ENCODE peak calls at places on chromosome 12, in six cellular contexts. T, J, Y, F, B and U are unnamed samples.

GRCh38 chr12:121579190-121579791 is 1.5 kb downstream of the KDM2B start:
- DNase-seq in T (peak; percentile 32), J (no peak), Y (peak; percentile 46), F (peak; percentile 26), B (peak; percentile 42), U (peak; percentile 46)

GRCh38 chr12:112844814-112845565 is 53.4 kb downstream of the RPH3A start:
- DNase-seq in T (no peak), J (no peak), Y (no peak), F (no peak), B (no peak), U (no peak)

GRCh38 chr12:65615091-65615490 is 209.2 kb upstream of the HMGA2 start:
- DNase-seq in T (no peak), J (no peak), Y (no peak), F (no peak), B (no peak), U (no peak)

GRCh38 chr12:120980800-120981368 is 2.5 kb downstream of the HNF1A start:
- DNase-seq in T (no peak), J (no peak), Y (no peak), F (no peak), B (no peak), U (no peak)

GRCh38 chr12:70553391-70553859 is 83.8 kb downstream of the PTPRB start:
- DNase-seq in T (no peak), J (no peak), Y (peak; percentile 16), F (no peak), B (no peak), U (no peak)

GRCh38 chr12:122063691-122064033 is 14.9 kb upstream of the MLXIP start:
- DNase-seq in T (no peak), J (no peak), Y (no peak), F (no peak), B (no peak), U (no peak)

GRCh38 chr12:108547633-108548172 is 13.3 kb downstream of the SART3 start:
- DNase-seq in T (no peak), J (no peak), Y (no peak), F (no peak), B (no peak), U (no peak)

GRCh38 chr12:109861689-109862314 is 18.5 kb downstream of the GLTP start:
- DNase-seq in T (no peak), J (no peak), Y (no peak), F (no peak), B (peak; percentile 18), U (no peak)

GRCh38 chr12:22481557-22482104 is 62.7 kb downstream of the C2CD5 start:
- DNase-seq in T (no peak), J (no peak), Y (no peak), F (no peak), B (no peak), U (no peak)

GRCh38 chr12:67926063-67926462 is 63.2 kb upstream of the IFNG-AS1 start:
- DNase-seq in T (no peak), J (no peak), Y (no peak), F (no peak), B (no peak), U (no peak)

GRCh38 chr12:31353730-31354708 is 28.1 kb upstream of the SINHCAF start:
- DNase-seq in T (peak; percentile 79), J (no peak), Y (no peak), F (no peak), B (no peak), U (peak; percentile 45)

GRCh38 chr12:47078733-47079364 is 572 bp upstream of the PCED1B start:
- DNase-seq in T (peak; percentile 22), J (no peak), Y (no peak), F (peak; percentile 42), B (peak; percentile 22), U (no peak)

GRCh38 chr12:50529345-50529744 is 24.6 kb downstream of the DIP2B start:
- DNase-seq in T (no peak), J (no peak), Y (no peak), F (no peak), B (no peak), U (no peak)

GRCh38 chr12:65656904-65657351 is 167.4 kb upstream of the HMGA2 start:
- DNase-seq in T (no peak), J (no peak), Y (no peak), F (peak; percentile 92), B (no peak), U (no peak)

GRCh38 chr12:11695321-11695720 is 45.8 kb downstream of the ETV6 start:
- DNase-seq in T (no peak), J (no peak), Y (no peak), F (no peak), B (no peak), U (no peak)

GRCh38 chr12:16063728-16064127 is 152.6 kb downstream of the DERA start:
- DNase-seq in T (no peak), J (no peak), Y (no peak), F (no peak), B (no peak), U (no peak)

GRCh38 chr12:53551889-53552291 is 44.6 kb upstream of the NPFF start:
- DNase-seq in T (peak; percentile 2), J (no peak), Y (no peak), F (no peak), B (peak; percentile 5), U (peak; percentile 34)

GRCh38 chr12:16626991-16627390 is 21.0 kb upstream of the LMO3 start:
- DNase-seq in T (no peak), J (no peak), Y (no peak), F (no peak), B (no peak), U (no peak)

GRCh38 chr12:98022961-98023360 is 492.4 kb upstream of the TMPO start:
- DNase-seq in T (no peak), J (no peak), Y (no peak), F (no peak), B (no peak), U (no peak)

GRCh38 chr12:132454154-132454948 is 35.6 kb upstream of the FBRSL1 start:
- DNase-seq in T (no peak), J (no peak), Y (no peak), F (no peak), B (no peak), U (no peak)

GRCh38 chr12:30753761-30754382 is 879 bp downstream of the CAPRIN2 start:
- DNase-seq in T (no peak), J (no peak), Y (no peak), F (peak; percentile 40), B (no peak), U (peak; percentile 29)

GRCh38 chr12:11822071-11822818 is 172.8 kb downstream of the ETV6 start:
- DNase-seq in T (no peak), J (no peak), Y (no peak), F (peak; percentile 56), B (no peak), U (no peak)

GRCh38 chr12:53984901-53985357 is at the start of gene HOXC10:
- DNase-seq in T (peak; percentile 48), J (no peak), Y (peak; percentile 50), F (peak; percentile 92), B (peak; percentile 98), U (peak; percentile 11)

GRCh38 chr12:57343703-57344378 is 87.0 kb downstream of the R3HDM2 start:
- DNase-seq in T (no peak), J (no peak), Y (no peak), F (no peak), B (no peak), U (no peak)

GRCh38 chr12:3231399-3231876 is 154.3 kb downstream of the TSPAN9 start:
- DNase-seq in T (no peak), J (no peak), Y (no peak), F (no peak), B (peak; percentile 68), U (no peak)

GRCh38 chr12:90043264-90043663 is 334.6 kb upstream of the ATP2B1 start:
- DNase-seq in T (no peak), J (no peak), Y (no peak), F (no peak), B (no peak), U (no peak)

GRCh38 chr12:18283776-18284175 is 22.5 kb downstream of the PIK3C2G start:
- DNase-seq in T (no peak), J (no peak), Y (no peak), F (no peak), B (no peak), U (no peak)

GRCh38 chr12:43210437-43211197 is 341.4 kb downstream of the ADAMTS20 start:
- DNase-seq in T (no peak), J (no peak), Y (no peak), F (peak; percentile 20), B (no peak), U (no peak)

GRCh38 chr12:111766608-111767361 is at the start of gene ALDH2:
- DNase-seq in T (peak; percentile 66), J (peak; percentile 56), Y (peak; percentile 82), F (peak; percentile 45), B (peak; percentile 91), U (peak; percentile 80)

GRCh38 chr12:131711551-131712205 is 788 bp downstream of the SFSWAP start:
- DNase-seq in T (no peak), J (no peak), Y (no peak), F (no peak), B (peak; percentile 26), U (no peak)

GRCh38 chr12:54282949-54283593 is 2.5 kb downstream of the HNRNPA1 start:
- DNase-seq in T (no peak), J (no peak), Y (no peak), F (no peak), B (no peak), U (no peak)

GRCh38 chr12:70290126-70290525 is 46.9 kb downstream of the CNOT2 start:
- DNase-seq in T (no peak), J (no peak), Y (no peak), F (no peak), B (no peak), U (no peak)

GRCh38 chr12:18864900-18865561 is 127.1 kb downstream of the CAPZA3 start:
- DNase-seq in T (no peak), J (no peak), Y (peak; percentile 15), F (peak; percentile 33), B (no peak), U (no peak)

GRCh38 chr12:30825341-30825740 is 70.6 kb upstream of the CAPRIN2 start:
- DNase-seq in T (no peak), J (no peak), Y (no peak), F (no peak), B (no peak), U (no peak)

GRCh38 chr12:52396656-52397055 is 9.5 kb downstream of the KRT82 start:
- DNase-seq in T (no peak), J (no peak), Y (no peak), F (no peak), B (no peak), U (no peak)

GRCh38 chr12:28780960-28781359 is 368.1 kb upstream of the FAR2 start:
- DNase-seq in T (no peak), J (no peak), Y (no peak), F (no peak), B (no peak), U (no peak)

GRCh38 chr12:99282670-99283069 is 364.9 kb upstream of the GARIN6 start:
- DNase-seq in T (no peak), J (no peak), Y (no peak), F (no peak), B (no peak), U (no peak)

GRCh38 chr12:76308866-76309265 is 39.3 kb downstream of the BBS10 start:
- DNase-seq in T (no peak), J (no peak), Y (no peak), F (no peak), B (no peak), U (no peak)

GRCh38 chr12:18008642-18009041 is 81.4 kb downstream of the RERGL start:
- DNase-seq in T (no peak), J (no peak), Y (no peak), F (no peak), B (no peak), U (no peak)